ENCODE peak calls at places on chromosome X, in six cellular contexts. Y, W, T, S, Z and R are unnamed samples.

GRCh38 chrX:97751735-97752134 is 868.0 kb downstream of the RPA4 start:
- DNase-seq in Z (no peak), S (no peak), T (no peak), W (no peak), Y (no peak), R (no peak)

GRCh38 chrX:56995271-56995994 is at the start of gene SPIN3:
- DNase-seq in Z (peak), W (no peak), T (peak), Y (peak), S (no peak), R (peak)

GRCh38 chrX:149992918-149993317 is 54.6 kb upstream of the EOLA2 start:
- DNase-seq in W (no peak), Z (no peak), T (no peak), S (no peak), Y (no peak), R (no peak)

GRCh38 chrX:10769696-10770619 is 149.6 kb upstream of the MID1 start:
- DNase-seq in Z (no peak), T (no peak), Y (peak), S (no peak), W (no peak), R (peak)

GRCh38 chrX:12701625-12702024 is 89.6 kb upstream of the PRPS2 start:
- DNase-seq in Y (peak), Z (no peak), W (peak), T (no peak), S (no peak), R (peak)

GRCh38 chrX:140249122-140249521 is 255.7 kb downstream of the SOX3 start:
- DNase-seq in Z (no peak), Y (no peak), S (no peak), W (no peak), T (no peak), R (no peak)

GRCh38 chrX:48791063-48791820 is 4.9 kb downstream of the GATA1 start:
- DNase-seq in S (no peak), Y (no peak), T (no peak), Z (no peak), W (no peak), R (no peak)

GRCh38 chrX:125205918-125206665 is 113.6 kb upstream of the TEX13C start:
- DNase-seq in W (no peak), Y (peak), T (no peak), S (no peak), Z (peak), R (peak)

GRCh38 chrX:39309018-39309620 is 507.9 kb downstream of the MID1IP1 start:
- DNase-seq in T (no peak), Y (no peak), Z (no peak), S (no peak), W (no peak), R (no peak)

GRCh38 chrX:43974736-43975135 is 1.5 kb upstream of the NDP start:
- DNase-seq in Z (no peak), T (no peak), S (no peak), Y (no peak), W (no peak), R (no peak)

GRCh38 chrX:72079607-72080006 is 52.1 kb downstream of the RTL5 start:
- DNase-seq in W (no peak), S (no peak), Z (no peak), Y (no peak), T (no peak), R (no peak)

GRCh38 chrX:150848914-150849365 is 49.5 kb downstream of the CD99L2 start:
- DNase-seq in S (no peak), W (no peak), T (no peak), Z (no peak), Y (no peak), R (peak)

GRCh38 chrX:39309721-39310152 is 508.5 kb downstream of the MID1IP1 start:
- DNase-seq in W (no peak), Z (no peak), S (no peak), Y (no peak), T (no peak), R (no peak)

GRCh38 chrX:122441451-122441850 is 742.6 kb upstream of the GRIA3 start:
- DNase-seq in T (no peak), W (no peak), S (no peak), Y (no peak), Z (no peak), R (no peak)